ENCODE peak calls at places on chromosomes 6 and 20, in six cellular contexts. P, S, T, E, I and C are unnamed samples.

GRCh38 chr6:124676033-124676432 is 286.2 kb upstream of the RNF217 start:
- DNase-seq in P (no peak), S (no peak), T (peak), E (no peak), I (peak), C (peak)

GRCh38 chr20:6075428-6076219 is 21.8 kb upstream of the LRRN4 start:
- DNase-seq in P (no peak), S (peak), T (no peak), E (no peak), I (peak), C (no peak)

GRCh38 chr20:32244959-32245358 is 32.5 kb upstream of the KIF3B start:
- DNase-seq in P (no peak), S (no peak), T (no peak), E (no peak), I (no peak), C (no peak)

GRCh38 chr6:159959976-159960384 is 8.9 kb upstream of the IGF2R start:
- DNase-seq in P (no peak), S (peak), T (no peak), E (no peak), I (peak), C (no peak)

GRCh38 chr6:166929534-166930189 is 26.7 kb downstream of the RNASET2 start:
- DNase-seq in P (no peak), S (no peak), T (no peak), E (no peak), I (no peak), C (no peak)

GRCh38 chr20:17657079-17657825 is 24.8 kb downstream of the RRBP1 start:
- DNase-seq in P (no peak), S (no peak), T (no peak), E (no peak), I (no peak), C (no peak)

GRCh38 chr6:127547909-127548649 is 28.9 kb upstream of the C6orf58 start:
- DNase-seq in P (no peak), S (peak), T (peak), E (no peak), I (peak), C (peak)

GRCh38 chr6:145075425-145075824 is 659.9 kb downstream of the EPM2A start:
- DNase-seq in P (no peak), S (no peak), T (peak), E (no peak), I (no peak), C (no peak)

GRCh38 chr6:21900730-21901129 is 307.2 kb downstream of the SOX4 start:
- DNase-seq in P (no peak), S (peak), T (peak), E (no peak), I (peak), C (peak)

GRCh38 chr6:43242908-43243648 is at the start of gene TTBK1:
- DNase-seq in P (no peak), S (no peak), T (no peak), E (no peak), I (no peak), C (no peak)

GRCh38 chr6:28737750-28738395 is 185.9 kb downstream of the TRIM27 start:
- DNase-seq in P (no peak), S (no peak), T (no peak), E (no peak), I (no peak), C (no peak)

GRCh38 chr20:13449868-13450441 is 188.8 kb downstream of the TASP1 start:
- DNase-seq in P (no peak), S (no peak), T (peak), E (no peak), I (no peak), C (peak)

GRCh38 chr6:164151161-164151728 is 736.7 kb downstream of the QKI start:
- DNase-seq in P (no peak), S (no peak), T (no peak), E (no peak), I (no peak), C (no peak)

GRCh38 chr20:56579261-56579660 is 46.2 kb downstream of the FAM209B start:
- DNase-seq in P (no peak), S (no peak), T (no peak), E (no peak), I (no peak), C (no peak)

GRCh38 chr6:117550618-117551242 is 51.6 kb downstream of the GOPC start:
- DNase-seq in P (no peak), S (no peak), T (no peak), E (no peak), I (no peak), C (no peak)

GRCh38 chr20:39903806-39904205 is 785.2 kb downstream of the MAFB start:
- DNase-seq in P (no peak), S (no peak), T (no peak), E (no peak), I (no peak), C (no peak)

GRCh38 chr6:158861686-158862381 is 42.7 kb upstream of the EZR start:
- DNase-seq in P (no peak), S (no peak), T (no peak), E (no peak), I (no peak), C (no peak)

GRCh38 chr6:156795825-156796224 is 18.6 kb downstream of the ARID1B start:
- DNase-seq in P (no peak), S (no peak), T (no peak), E (no peak), I (no peak), C (no peak)

GRCh38 chr20:31691646-31692275 is 30.9 kb downstream of the BCL2L1 start:
- DNase-seq in P (no peak), S (peak), T (no peak), E (no peak), I (no peak), C (no peak)

GRCh38 chr6:17927705-17928104 is 59.7 kb downstream of the KIF13A start:
- DNase-seq in P (no peak), S (no peak), T (no peak), E (no peak), I (no peak), C (no peak)

GRCh38 chr6:158653577-158654354 is 3.9 kb downstream of the SYTL3 start:
- DNase-seq in P (no peak), S (no peak), T (no peak), E (no peak), I (peak), C (no peak)

GRCh38 chr6:105135907-105136432 is 43.8 kb downstream of the POPDC3 start:
- DNase-seq in P (no peak), S (peak), T (no peak), E (no peak), I (peak), C (peak)

GRCh38 chr6:150016324-150017185 is 8.8 kb downstream of the RAET1L start:
- DNase-seq in P (no peak), S (peak), T (peak), E (peak), I (peak), C (peak)

GRCh38 chr6:131823276-131823902 is 15.6 kb downstream of the ENPP1 start:
- DNase-seq in P (no peak), S (no peak), T (no peak), E (no peak), I (no peak), C (peak)

GRCh38 chr20:4811661-4812181 is 90.0 kb downstream of the PRND start:
- DNase-seq in P (no peak), S (no peak), T (peak), E (no peak), I (no peak), C (no peak)

GRCh38 chr6:44217332-44218143 is 812 bp downstream of the MYMX start:
- DNase-seq in P (no peak), S (no peak), T (peak), E (no peak), I (no peak), C (no peak)

GRCh38 chr6:88377976-88378580 is 211.9 kb upstream of the CNR1 start:
- DNase-seq in P (no peak), S (no peak), T (no peak), E (no peak), I (no peak), C (no peak)

GRCh38 chr6:169832247-169832948 is 81.0 kb downstream of the ERMARD start:
- DNase-seq in P (no peak), S (no peak), T (no peak), E (no peak), I (peak), C (no peak)

GRCh38 chr6:109793793-109794192 is 102.7 kb downstream of the FIG4 start:
- DNase-seq in P (no peak), S (peak), T (peak), E (peak), I (peak), C (peak)

GRCh38 chr20:45890077-45890996 is 671 bp downstream of the NEURL2 start:
- DNase-seq in P (no peak), S (peak), T (no peak), E (no peak), I (peak), C (peak)

GRCh38 chr20:44033873-44034272 is 119.2 kb downstream of the TOX2 start:
- DNase-seq in P (no peak), S (no peak), T (no peak), E (no peak), I (no peak), C (no peak)

GRCh38 chr20:46648903-46649649 is 2.2 kb downstream of the SLC13A3 start:
- DNase-seq in P (no peak), S (no peak), T (no peak), E (no peak), I (no peak), C (no peak)